ENCODE peak calls at places on chromosomes 12 and 14, in ten cellular contexts. S is mucosa of gallbladder, N is upper lobe of right lung, W is hepatic stellate cell, F is iris pigment epithelial cell, I is occipital lobe, H is neural progenitor cell, Z is body of pancreas, O is EL, E is AG09319. R is an unnamed sample.

GRCh38 chr12:62260733-62261683 is 804 bp downstream of the USP15 start:
- DNase-seq in F (peak; percentile 50), E (no peak), Z (peak; percentile 55), S (peak; percentile 23), O (peak; percentile 48), W (peak; percentile 43), N (no peak), H (peak; percentile 65), I (peak; percentile 4), R (no peak)

GRCh38 chr12:34597548-34598351 is 575.5 kb downstream of the ALG10 start:
- DNase-seq in I (no peak), O (no peak), W (no peak), N (peak; percentile 37), S (no peak), F (no peak), E (no peak), Z (no peak), H (no peak), R (peak; percentile 22)

GRCh38 chr12:48296586-48297396 is 53.9 kb downstream of the ZNF641 start:
- DNase-seq in E (peak; percentile 10), W (peak; percentile 25), H (peak; percentile 88), O (peak; percentile 56), I (peak; percentile 80), Z (peak; percentile 93), N (peak; percentile 91), F (peak; percentile 84), S (peak; percentile 86), R (peak; percentile 55)

GRCh38 chr14:32453857-32454810 is 125.0 kb downstream of the AKAP6 start:
- DNase-seq in H (no peak), F (no peak), W (no peak), Z (no peak), N (no peak), I (no peak), O (peak; percentile 28), S (no peak), E (no peak), R (no peak)

GRCh38 chr12:123987022-123987421 is 14.0 kb downstream of the ZNF664 start:
- DNase-seq in O (no peak), I (no peak), W (no peak), F (no peak), N (no peak), H (no peak), E (no peak), Z (no peak), S (no peak), R (no peak)

GRCh38 chr12:6104027-6104426 is 20.4 kb downstream of the VWF start:
- DNase-seq in H (no peak), Z (no peak), O (peak; percentile 40), I (no peak), E (no peak), S (no peak), N (no peak), F (peak; percentile 47), W (no peak), R (no peak)

GRCh38 chr14:89443002-89443660 is 26.1 kb upstream of the FOXN3 start:
- DNase-seq in H (no peak), N (no peak), F (peak; percentile 66), S (no peak), O (peak; percentile 69), I (no peak), Z (no peak), E (no peak), W (peak; percentile 42), R (no peak)

GRCh38 chr12:53338916-53339315 is 2.8 kb upstream of the SP7 start:
- DNase-seq in Z (no peak), S (no peak), O (no peak), W (no peak), E (no peak), I (no peak), F (no peak), N (no peak), H (no peak), R (no peak)

GRCh38 chr12:110012137-110012536 is 12.9 kb downstream of the ANKRD13A start:
- DNase-seq in S (no peak), W (peak; percentile 48), F (peak; percentile 54), N (peak; percentile 77), I (no peak), Z (no peak), E (no peak), H (no peak), O (no peak), R (peak; percentile 84)

GRCh38 chr12:68932123-68932700 is 759 bp downstream of the CPM start:
- DNase-seq in F (peak; percentile 3), W (no peak), Z (peak; percentile 16), O (no peak), I (no peak), N (no peak), H (no peak), S (no peak), E (no peak), R (peak; percentile 56)

GRCh38 chr12:6277982-6278438 is 32.5 kb upstream of the PLEKHG6 start:
- DNase-seq in N (peak; percentile 87), H (no peak), F (no peak), Z (peak; percentile 78), E (no peak), S (no peak), W (no peak), O (no peak), I (no peak), R (peak; percentile 81)

GRCh38 chr12:30197392-30198047 is 413.8 kb upstream of the TMTC1 start:
- DNase-seq in Z (no peak), E (no peak), F (peak; percentile 50), I (no peak), S (no peak), N (no peak), O (peak; percentile 25), H (no peak), W (peak; percentile 19), R (no peak)

GRCh38 chr14:54085137-54085810 is 128.6 kb upstream of the BMP4 start:
- DNase-seq in W (no peak), H (no peak), F (no peak), N (no peak), Z (no peak), E (no peak), S (no peak), I (no peak), O (peak; percentile 9), R (no peak)

GRCh38 chr12:106819991-106820390 is 45.5 kb downstream of the RIC8B start:
- DNase-seq in Z (no peak), S (no peak), O (no peak), F (no peak), N (no peak), I (no peak), H (no peak), W (no peak), E (no peak), R (no peak)

GRCh38 chr12:20350495-20350894 is 17.8 kb upstream of the PDE3A start:
- DNase-seq in N (no peak), Z (no peak), H (no peak), E (no peak), S (no peak), W (peak; percentile 41), O (peak; percentile 84), I (no peak), F (peak; percentile 82), R (no peak)

GRCh38 chr12:92927436-92928116 is 1.5 kb downstream of the EEA1 start:
- DNase-seq in Z (no peak), I (no peak), S (no peak), W (peak; percentile 74), N (no peak), O (peak; percentile 75), F (peak; percentile 81), E (peak; percentile 10), H (peak; percentile 45), R (no peak)

GRCh38 chr14:75885829-75886228 is 96.0 kb downstream of the TGFB3 start:
- DNase-seq in H (no peak), E (no peak), S (no peak), I (no peak), F (peak; percentile 74), N (no peak), W (no peak), Z (no peak), O (peak; percentile 82), R (no peak)

GRCh38 chr14:55297611-55298323 is 26.5 kb downstream of the FBXO34 start:
- DNase-seq in W (no peak), F (no peak), I (no peak), N (no peak), E (no peak), O (no peak), H (no peak), S (peak; percentile 49), Z (peak; percentile 70), R (no peak)

GRCh38 chr14:50783542-50783941 is 47.4 kb downstream of the NIN start:
- DNase-seq in I (no peak), S (no peak), Z (no peak), H (no peak), E (no peak), N (no peak), F (no peak), W (no peak), O (no peak), R (no peak)

R was measured in left lobe of liver.